ENCODE peak calls at places on chromosomes 4 and X, in eight cellular contexts. Y is H9; C is heart left ventricle; H is CD8-positive, alpha-beta T cell; M is suprapubic skin; F is mucosa of descending colon; V is ovary; G is uterus. E is an unnamed sample. For H3K4me1, the result is how much of the 10 kb centered on the place peaks cover.

GRCh38 chr4:25032126-25032525 is 1.4 kb upstream of the LGI2 start:
- DNase-seq in Y (no peak), C (no peak), H (no peak), M (no peak), F (no peak), V (no peak), G (no peak), E (no peak)

GRCh38 chr4:164446516-164446915 is 307.4 kb upstream of the SMIM31 start:
- DNase-seq in Y (no peak), C (no peak), H (no peak), M (no peak), F (no peak), V (no peak), G (no peak), E (no peak)

GRCh38 chr4:21512351-21512750 is 436.2 kb downstream of the KCNIP4 start:
- DNase-seq in Y (no peak), C (no peak), H (no peak), M (no peak), F (no peak), V (no peak), G (no peak), E (peak)

GRCh38 chr4:122583906-122584305 is 37.0 kb downstream of the IL21 start:
- DNase-seq in Y (no peak), C (no peak), H (no peak), M (no peak), F (no peak), V (peak), G (peak), E (no peak)

GRCh38 chrX:33183366-33183765 is 28.0 kb downstream of the DMD start:
- DNase-seq in Y (no peak), C (peak), H (no peak), M (no peak), F (no peak), V (no peak), G (peak), E (peak)

GRCh38 chr4:184328022-184328736 is 110.5 kb upstream of the ENPP6 start:
- DNase-seq in Y (no peak), C (no peak), H (no peak), M (no peak), F (no peak), V (no peak), G (no peak), E (no peak)

GRCh38 chr4:143399113-143399949 is 62.7 kb downstream of the GAB1 start:
- DNase-seq in Y (no peak), C (no peak), H (no peak), M (no peak), F (no peak), V (no peak), G (no peak), E (peak)

GRCh38 chr4:89404530-89404929 is 96.9 kb upstream of the GPRIN3 start:
- DNase-seq in Y (no peak), C (no peak), H (no peak), M (no peak), F (no peak), V (no peak), G (no peak), E (no peak)

GRCh38 chr4:119041951-119042560 is 93.6 kb upstream of the MYOZ2 start:
- DNase-seq in Y (peak), C (peak), H (peak), M (no peak), F (no peak), V (peak), G (peak), E (peak)

GRCh38 chrX:154327026-154327820 is 31.6 kb downstream of the TKTL1 start:
- DNase-seq in Y (no peak), C (no peak), H (peak), M (no peak), F (peak), V (no peak), G (no peak), E (no peak)

GRCh38 chr4:128228021-128228571 is 59.5 kb downstream of the PGRMC2 start:
- DNase-seq in Y (no peak), C (no peak), H (no peak), M (no peak), F (no peak), V (no peak), G (no peak), E (no peak)

GRCh38 chr4:7648813-7649395 is 214.2 kb upstream of the PSAPL1 start:
- DNase-seq in Y (no peak), C (no peak), H (no peak), M (no peak), F (no peak), V (no peak), G (no peak), E (no peak)

GRCh38 chr4:95165926-95166524 is 382.7 kb downstream of the UNC5C start:
- DNase-seq in Y (no peak), C (peak), H (peak), M (no peak), F (no peak), V (no peak), G (no peak), E (peak)

GRCh38 chr4:175536852-175537453 is 275.1 kb downstream of the GPM6A start:
- DNase-seq in Y (no peak), C (no peak), H (no peak), M (no peak), F (no peak), V (no peak), G (no peak), E (peak)

GRCh38 chrX:129980540-129981206 is 1.8 kb upstream of the BCORL1 start:
- DNase-seq in Y (peak), C (peak), H (peak), M (peak), F (peak), V (peak), G (peak), E (peak)

GRCh38 chr4:133385161-133385954 is 236.3 kb downstream of the PCDH10 start:
- DNase-seq in Y (peak), C (no peak), H (no peak), M (no peak), F (peak), V (no peak), G (no peak), E (no peak)

GRCh38 chr4:113382704-113383103 is 333.3 kb downstream of the ANK2 start:
- DNase-seq in Y (no peak), C (no peak), H (no peak), M (no peak), F (no peak), V (no peak), G (no peak), E (no peak)

GRCh38 chr4:105145059-105145912 is 1.4 kb upstream of the TET2 start:
- DNase-seq in Y (no peak), C (no peak), H (no peak), M (no peak), F (no peak), V (no peak), G (no peak), E (no peak)

GRCh38 chr4:168711197-168712120 is 214.6 kb downstream of the PALLD start:
- DNase-seq in Y (no peak), C (no peak), H (no peak), M (no peak), F (no peak), V (no peak), G (peak), E (no peak)

GRCh38 chrX:135509885-135510284 is 10.6 kb upstream of the INTS6L start:
- DNase-seq in Y (no peak), C (no peak), H (no peak), M (no peak), F (no peak), V (no peak), G (no peak), E (peak)

GRCh38 chr4:7428261-7429068 is 6.3 kb downstream of the PSAPL1 start:
- DNase-seq in Y (peak), C (peak), H (no peak), M (peak), F (peak), V (peak), G (peak), E (peak)

GRCh38 chrX:133649659-133650058 is 234.4 kb upstream of the GPC4 start:
- DNase-seq in Y (peak), C (no peak), H (no peak), M (no peak), F (no peak), V (no peak), G (no peak), E (no peak)

GRCh38 chrX:78104447-78105176 is 564 bp downstream of the PGK1 start:
- DNase-seq in Y (no peak), C (peak), H (peak), M (peak), F (peak), V (peak), G (peak), E (peak)

GRCh38 chr4:71472946-71473345 is 134.1 kb downstream of the SLC4A4 start:
- DNase-seq in Y (no peak), C (no peak), H (no peak), M (no peak), F (no peak), V (no peak), G (no peak), E (no peak)

GRCh38 chr4:54061873-54062272 is 2.5 kb downstream of the CHIC2 start:
- DNase-seq in Y (no peak), C (no peak), H (no peak), M (no peak), F (no peak), V (no peak), G (no peak), E (no peak)

GRCh38 chrX:8679572-8679971 is 52.4 kb downstream of the ANOS1 start:
- DNase-seq in Y (no peak), C (no peak), H (no peak), M (no peak), F (no peak), V (no peak), G (no peak), E (no peak)

GRCh38 chrX:118231464-118231863 is 114.4 kb upstream of the WDR44 start:
- DNase-seq in Y (no peak), C (no peak), H (no peak), M (no peak), F (no peak), V (no peak), G (no peak), E (peak)

GRCh38 chr4:78432896-78433295 is 118.7 kb upstream of the ANXA3 start:
- DNase-seq in Y (no peak), C (no peak), H (no peak), M (no peak), F (no peak), V (no peak), G (no peak), E (peak)

GRCh38 chr4:108272046-108272445 is 103.3 kb upstream of the LEF1 start:
- DNase-seq in Y (no peak), C (no peak), H (no peak), M (no peak), F (no peak), V (no peak), G (no peak), E (no peak)

GRCh38 chr4:135838889-135839288 is 1637.3 kb upstream of the PABPC4L start:
- DNase-seq in Y (peak), C (no peak), H (no peak), M (no peak), F (no peak), V (no peak), G (no peak), E (no peak)

GRCh38 chr4:101039367-101039766 is 308.0 kb downstream of the PPP3CA start:
- DNase-seq in Y (no peak), C (no peak), H (peak), M (no peak), F (no peak), V (no peak), G (no peak), E (no peak)

GRCh38 chr4:10061650-10062415 is 40.5 kb upstream of the SLC2A9 start:
- DNase-seq in Y (no peak), C (no peak), H (no peak), M (no peak), F (no peak), V (no peak), G (no peak), E (no peak)

GRCh38 chr4:38935391-38936073 is 67.9 kb downstream of the FAM114A1 start:
- DNase-seq in Y (no peak), C (no peak), H (no peak), M (no peak), F (no peak), V (no peak), G (no peak), E (no peak)

GRCh38 chrX:24391843-24392242 is 31.4 kb downstream of the SUPT20HL1 start:
- DNase-seq in Y (no peak), C (no peak), H (no peak), M (no peak), F (no peak), V (no peak), G (no peak), E (no peak)

GRCh38 chr4:95268819-95269565 is 279.8 kb downstream of the UNC5C start:
- DNase-seq in Y (no peak), C (no peak), H (no peak), M (no peak), F (no peak), V (no peak), G (no peak), E (no peak)

GRCh38 chrX:107676559-107677378 is 48.5 kb downstream of the PRPS1 start:
- DNase-seq in Y (no peak), C (peak), H (peak), M (peak), F (peak), V (peak), G (peak), E (peak)

GRCh38 chr4:71239365-71239764 is 99.5 kb upstream of the SLC4A4 start:
- DNase-seq in Y (no peak), C (no peak), H (no peak), M (no peak), F (no peak), V (no peak), G (no peak), E (no peak)

GRCh38 chr4:87005369-87005689 is 70.5 kb downstream of the AFF1 start:
- DNase-seq in Y (no peak), C (no peak), H (no peak), M (no peak), F (no peak), V (no peak), G (no peak), E (no peak)

GRCh38 chr4:87006531-87007344 is 71.9 kb downstream of the AFF1 start:
- DNase-seq in Y (peak), C (peak), H (peak), M (peak), F (peak), V (peak), G (peak), E (peak)

GRCh38 chr4:87007345-87008181 is 72.8 kb downstream of the AFF1 start:
- DNase-seq in Y (no peak), C (peak), H (peak), M (peak), F (peak), V (peak), G (peak), E (peak)

GRCh38 chr4:87003266-87003665 is 68.5 kb downstream of the AFF1 start:
- DNase-seq in Y (no peak), C (no peak), H (no peak), M (no peak), F (no peak), V (no peak), G (no peak), E (no peak)

GRCh38 chr4:87005690-87006461 is 71.1 kb downstream of the AFF1 start:
- DNase-seq in Y (no peak), C (no peak), H (peak), M (no peak), F (no peak), V (no peak), G (no peak), E (peak)
- H3K4me1 ChIP-seq in Y (under half), C (under half), H (under half), M (under half), F (under half), V (under half), G (under half), E (under half)

DNA sequence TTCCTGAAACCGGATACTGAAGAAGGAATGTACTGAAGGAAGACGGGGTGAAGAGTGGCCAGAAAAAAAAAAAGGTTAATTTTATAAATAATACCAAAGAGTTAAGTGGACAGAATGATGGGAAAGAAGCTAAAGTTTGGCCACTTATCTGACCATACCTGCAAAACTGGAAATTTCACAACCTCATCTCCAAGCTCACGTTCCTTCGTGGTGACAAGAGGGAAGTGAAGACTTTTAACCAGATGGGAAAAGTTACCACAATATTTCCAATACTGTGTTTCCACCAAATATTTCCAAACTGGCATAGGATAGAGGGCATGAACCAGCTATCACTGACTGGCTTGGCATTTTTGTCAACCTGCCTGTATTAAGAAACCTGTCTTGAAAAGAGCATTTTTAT is 56.4 kb downstream of the MAML3 start:
- DNase-seq in Y (no peak), C (no peak), H (no peak), M (no peak), F (no peak), V (no peak), G (no peak), E (no peak)
- H3K4me1 ChIP-seq in Y (under half), C (half or more), H (half or more), M (half or more), F (under half), V (under half), G (under half), E (under half)

GRCh38 chr4:48102303-48102702 is 31.7 kb downstream of the TXK start:
- DNase-seq in Y (no peak), C (no peak), H (no peak), M (no peak), F (no peak), V (no peak), G (no peak), E (no peak)
- H3K4me1 ChIP-seq in Y (under half), C (under half), H (under half), M (under half), F (under half), V (under half), G (under half), E (under half)

DNA sequence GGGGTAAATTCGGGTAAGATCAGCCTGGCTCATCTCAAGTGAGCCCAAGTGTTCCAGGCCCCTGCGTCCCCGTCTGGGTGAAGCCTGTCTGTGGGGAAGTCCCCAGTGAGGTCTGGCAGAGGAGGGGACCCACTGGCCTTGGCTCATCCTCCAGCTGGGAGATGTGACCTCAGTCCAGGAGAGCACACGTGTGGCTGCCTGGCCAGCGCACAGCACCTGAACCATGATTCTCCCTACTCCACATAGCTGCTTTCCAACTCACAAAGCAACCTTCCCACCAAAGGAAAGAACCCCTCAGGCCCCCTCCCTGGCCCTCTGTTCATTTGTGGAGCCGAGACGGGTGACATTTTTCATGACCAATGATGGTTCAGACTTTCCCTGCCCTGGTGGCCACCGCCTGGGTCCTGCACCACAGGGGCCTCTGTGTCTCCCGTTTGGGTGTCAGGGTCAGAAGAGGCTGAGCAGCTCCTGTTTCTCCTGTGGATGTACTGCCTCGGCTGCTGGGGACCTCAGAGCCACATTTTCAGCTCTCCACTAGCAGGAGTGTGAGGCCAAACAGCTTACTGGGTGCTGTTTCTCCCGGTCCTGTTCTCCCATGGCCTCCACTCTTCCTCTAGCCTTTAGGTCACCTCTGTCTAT is 111.4 kb downstream of the CPZ start:
- DNase-seq in Y (peak), C (no peak), H (no peak), M (peak), F (no peak), V (no peak), G (no peak), E (no peak)
- H3K4me1 ChIP-seq in Y (under half), C (under half), H (under half), M (under half), F (under half), V (under half), G (under half), E (under half)

DNA sequence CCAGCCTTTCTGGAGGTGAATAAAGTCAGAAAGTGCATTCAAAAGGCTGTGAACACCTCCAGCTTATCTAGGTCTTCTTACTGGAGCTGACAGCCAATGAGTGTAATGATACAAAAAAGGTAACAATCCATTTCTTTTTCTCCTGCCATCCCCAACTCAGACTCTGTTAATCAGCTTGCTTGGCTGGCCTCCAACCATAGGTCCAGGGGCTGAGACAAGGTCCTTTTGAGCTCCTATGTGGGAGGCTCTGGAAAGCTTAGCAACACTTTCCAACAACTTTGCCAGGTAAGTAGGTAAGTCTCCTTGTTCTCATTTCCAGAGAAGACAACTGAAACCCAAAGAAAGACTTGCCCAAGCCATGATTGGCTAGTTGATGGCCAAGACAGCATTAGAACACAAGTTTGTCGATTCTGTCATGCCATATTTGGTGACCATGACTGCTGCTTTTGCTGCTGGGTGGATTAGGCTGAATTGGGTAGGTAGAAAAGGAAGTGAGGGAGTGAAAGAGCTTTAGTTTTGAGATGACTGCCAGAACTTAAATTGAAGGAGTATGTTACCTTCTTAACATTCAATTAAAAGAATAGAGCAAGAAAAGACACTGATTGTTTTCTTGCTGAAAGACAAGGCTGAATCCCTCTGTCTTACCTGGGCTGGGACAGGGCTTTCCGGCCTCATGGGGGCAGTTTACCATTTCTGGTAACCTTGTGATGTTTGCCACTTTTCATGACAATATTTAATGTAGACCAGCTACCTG is 22.8 kb downstream of the VSIG4 start:
- DNase-seq in Y (no peak), C (no peak), H (no peak), M (no peak), F (no peak), V (no peak), G (no peak), E (no peak)
- H3K4me1 ChIP-seq in Y (under half), C (under half), H (half or more), M (under half), F (under half), V (under half), G (under half), E (under half)

GRCh38 chr4:1244978-1245471 is 3.9 kb downstream of the CTBP1 start:
- DNase-seq in Y (no peak), C (peak), H (peak), M (peak), F (peak), V (peak), G (no peak), E (no peak)
- H3K4me1 ChIP-seq in Y (under half), C (half or more), H (half or more), M (half or more), F (half or more), V (under half), G (under half), E (under half)